ENCODE peak calls at places on chromosomes 1 and 21, in five cellular contexts. B is NCI-H1105; I is ELR; Y is SJSA1; E is stimulated activated CD8-positive, alpha-beta memory T cell treated with anti-CD3 and anti-CD28 coated beads, Interleukin-4, amount 100 ng/mL, for 1 hour. P is an unnamed sample.

GRCh38 chr1:26047278-26047874 is 1.5 kb upstream of the SLC30A2 start:
- DNase-seq in B (no peak), I (no peak), Y (no peak), E (no peak), P (no peak)

GRCh38 chr21:22311741-22312462 is 1313.7 kb downstream of the NCAM2 start:
- DNase-seq in Y (no peak), E (no peak), I (no peak), B (no peak), P (no peak)

GRCh38 chr1:150146853-150147542 is 2.7 kb upstream of the PLEKHO1 start:
- DNase-seq in I (no peak), B (no peak), Y (no peak), E (no peak), P (no peak)

GRCh38 chr1:159532922-159533321 is 2.9 kb downstream of the OR10J5 start:
- DNase-seq in E (no peak), Y (no peak), B (no peak), I (peak), P (no peak)

GRCh38 chr21:28358702-28359101 is 634.0 kb downstream of the LTN1 start:
- DNase-seq in B (no peak), Y (no peak), I (no peak), E (no peak), P (no peak)

GRCh38 chr1:224513787-224514209 is 79.2 kb upstream of the WDR26 start:
- DNase-seq in I (peak), B (peak), E (peak), Y (peak), P (peak)

GRCh38 chr1:209627349-209628196 is 24.7 kb downstream of the LAMB3 start:
- DNase-seq in B (peak), Y (peak), E (peak), I (peak), P (peak)

GRCh38 chr1:24743404-24744211 is 1.6 kb upstream of the CLIC4 start:
- DNase-seq in I (peak), B (no peak), Y (peak), E (no peak), P (no peak)

GRCh38 chr21:38244885-38245869 is 11.6 kb upstream of the KCNJ15 start:
- DNase-seq in Y (peak), B (no peak), E (peak), I (peak), P (no peak)